ENCODE peak calls at places on chromosomes 3 and 15, in nine cellular contexts. One of them, this sample, is unnamed.

GRCh38 chr3:49454457-49454856 is 15.6 kb upstream of the DAG1 start:
- DNase-seq in cardiac muscle cell: no peak
- DNase-seq in brain microvascular endothelial cell: no peak
- DNase-seq in A673: no peak
- DNase-seq in kidney: no peak
- DNase-seq in Peyer's patch: no peak
- DNase-seq in uterus: no peak
- DNase-seq in left lung: no peak
- DNase-seq in Panc1: no peak
- DNase-seq in this sample: no peak

GRCh38 chr3:114619771-114620170 is 325.9 kb downstream of the TIGIT start:
- DNase-seq in Peyer's patch: no peak
- DNase-seq in cardiac muscle cell: no peak
- DNase-seq in left lung: no peak
- DNase-seq in Panc1: no peak
- DNase-seq in A673: no peak
- DNase-seq in kidney: no peak
- DNase-seq in uterus: no peak
- DNase-seq in brain microvascular endothelial cell: no peak
- DNase-seq in this sample: no peak

GRCh38 chr3:53147161-53147902 is 13.7 kb upstream of the PRKCD start:
- DNase-seq in A673: no peak
- DNase-seq in Panc1: no peak
- DNase-seq in Peyer's patch: no peak
- DNase-seq in kidney: peak
- DNase-seq in brain microvascular endothelial cell: no peak
- DNase-seq in left lung: no peak
- DNase-seq in uterus: no peak
- DNase-seq in cardiac muscle cell: no peak
- DNase-seq in this sample: no peak

GRCh38 chr15:59688383-59688887 is 685 bp downstream of the BNIP2 start:
- DNase-seq in A673: peak
- DNase-seq in uterus: no peak
- DNase-seq in Panc1: no peak
- DNase-seq in kidney: no peak
- DNase-seq in left lung: no peak
- DNase-seq in brain microvascular endothelial cell: peak
- DNase-seq in cardiac muscle cell: peak
- DNase-seq in Peyer's patch: peak
- DNase-seq in this sample: peak

GRCh38 chr3:58141766-58142345 is 68.9 kb downstream of the DNASE1L3 start:
- DNase-seq in kidney: no peak
- DNase-seq in Panc1: no peak
- DNase-seq in cardiac muscle cell: no peak
- DNase-seq in Peyer's patch: no peak
- DNase-seq in left lung: no peak
- DNase-seq in uterus: no peak
- DNase-seq in brain microvascular endothelial cell: no peak
- DNase-seq in A673: no peak
- DNase-seq in this sample: no peak

GRCh38 chr15:48680841-48681240 is 35.3 kb upstream of the FBN1 start:
- DNase-seq in A673: no peak
- DNase-seq in Panc1: no peak
- DNase-seq in kidney: no peak
- DNase-seq in Peyer's patch: no peak
- DNase-seq in cardiac muscle cell: peak
- DNase-seq in brain microvascular endothelial cell: peak
- DNase-seq in left lung: no peak
- DNase-seq in uterus: no peak
- DNase-seq in this sample: peak

GRCh38 chr15:41596972-41597371 is 38.0 kb downstream of the TYRO3 start:
- DNase-seq in A673: no peak
- DNase-seq in cardiac muscle cell: no peak
- DNase-seq in Panc1: no peak
- DNase-seq in brain microvascular endothelial cell: no peak
- DNase-seq in uterus: no peak
- DNase-seq in Peyer's patch: no peak
- DNase-seq in kidney: no peak
- DNase-seq in left lung: no peak
- DNase-seq in this sample: no peak

GRCh38 chr15:40873625-40874561 is at the start of gene RHOV:
- DNase-seq in left lung: peak
- DNase-seq in kidney: peak
- DNase-seq in brain microvascular endothelial cell: peak
- DNase-seq in uterus: no peak
- DNase-seq in Panc1: no peak
- DNase-seq in cardiac muscle cell: peak
- DNase-seq in A673: peak
- DNase-seq in Peyer's patch: peak
- DNase-seq in this sample: no peak

GRCh38 chr3:54159917-54160316 is 37.6 kb downstream of the CACNA2D3 start:
- DNase-seq in uterus: no peak
- DNase-seq in Peyer's patch: no peak
- DNase-seq in kidney: no peak
- DNase-seq in left lung: no peak
- DNase-seq in A673: no peak
- DNase-seq in Panc1: no peak
- DNase-seq in cardiac muscle cell: peak
- DNase-seq in brain microvascular endothelial cell: no peak
- DNase-seq in this sample: no peak

GRCh38 chr15:58632789-58633188 is 116.7 kb downstream of the ADAM10 start:
- DNase-seq in cardiac muscle cell: peak
- DNase-seq in brain microvascular endothelial cell: no peak
- DNase-seq in uterus: no peak
- DNase-seq in kidney: no peak
- DNase-seq in Peyer's patch: no peak
- DNase-seq in A673: no peak
- DNase-seq in left lung: no peak
- DNase-seq in Panc1: no peak
- DNase-seq in this sample: peak

GRCh38 chr3:147130461-147130860 is 275.9 kb downstream of the ZIC4 start:
- DNase-seq in Peyer's patch: no peak
- DNase-seq in A673: no peak
- DNase-seq in brain microvascular endothelial cell: no peak
- DNase-seq in cardiac muscle cell: no peak
- DNase-seq in Panc1: no peak
- DNase-seq in left lung: no peak
- DNase-seq in uterus: no peak
- DNase-seq in kidney: no peak
- DNase-seq in this sample: peak

GRCh38 chr3:50542177-50543034 is 25.1 kb downstream of the C3orf18 start:
- DNase-seq in left lung: peak
- DNase-seq in kidney: no peak
- DNase-seq in cardiac muscle cell: peak
- DNase-seq in brain microvascular endothelial cell: peak
- DNase-seq in uterus: peak
- DNase-seq in Panc1: peak
- DNase-seq in A673: peak
- DNase-seq in Peyer's patch: peak
- DNase-seq in this sample: peak

DNA sequence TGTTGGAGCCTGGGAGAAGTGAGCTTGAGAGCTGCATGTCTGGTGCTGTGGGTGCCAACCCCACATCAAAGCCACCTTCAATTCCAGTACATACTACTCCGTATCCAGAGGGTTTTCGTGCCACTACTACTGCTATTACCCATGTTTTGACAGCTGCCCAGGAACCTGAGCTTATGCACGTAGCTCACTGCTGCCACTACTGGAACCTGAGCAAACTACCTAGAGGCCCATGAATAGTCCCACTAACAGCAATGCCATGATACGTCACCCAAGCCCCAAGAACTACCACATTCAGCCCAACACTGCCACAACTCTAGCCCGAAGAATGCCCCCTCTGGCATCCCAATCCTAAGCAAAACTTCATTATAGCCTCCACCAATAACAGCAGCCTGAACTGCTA is 215.2 kb upstream of the BCHE start:
- DNase-seq in left lung: no peak
- DNase-seq in brain microvascular endothelial cell: no peak
- DNase-seq in A673: no peak
- DNase-seq in uterus: no peak
- DNase-seq in kidney: no peak
- DNase-seq in Panc1: no peak
- DNase-seq in Peyer's patch: no peak
- DNase-seq in cardiac muscle cell: no peak
- DNase-seq in this sample: no peak
- TF ChIP-seq CTCF in left lung: no peak
- TF ChIP-seq CTCF in brain microvascular endothelial cell: no peak
- TF ChIP-seq CTCF in A673: no peak
- TF ChIP-seq CTCF in uterus: no peak
- TF ChIP-seq CTCF in kidney: no peak
- TF ChIP-seq CTCF in Panc1: no peak
- TF ChIP-seq CTCF in Peyer's patch: no peak
- TF ChIP-seq CTCF in cardiac muscle cell: no peak
- TF ChIP-seq CTCF in this sample: no peak

GRCh38 chr15:99305761-99306505 is 54.7 kb downstream of the LRRC28 start:
- DNase-seq in uterus: peak
- DNase-seq in cardiac muscle cell: peak
- DNase-seq in A673: peak
- DNase-seq in kidney: peak
- DNase-seq in Peyer's patch: no peak
- DNase-seq in left lung: no peak
- DNase-seq in Panc1: no peak
- DNase-seq in brain microvascular endothelial cell: peak
- DNase-seq in this sample: peak
- H3K4me3 ChIP-seq in uterus: no peak
- H3K4me3 ChIP-seq in cardiac muscle cell: no peak
- H3K4me3 ChIP-seq in A673: peak
- H3K4me3 ChIP-seq in kidney: no peak
- H3K4me3 ChIP-seq in Peyer's patch: no peak
- H3K4me3 ChIP-seq in left lung: no peak
- H3K4me3 ChIP-seq in Panc1: no peak
- H3K4me3 ChIP-seq in brain microvascular endothelial cell: no peak
- H3K4me3 ChIP-seq in this sample: no peak

GRCh38 chr3:35484939-35485605 is 154.3 kb upstream of the ARPP21 start:
- DNase-seq in left lung: no peak
- DNase-seq in brain microvascular endothelial cell: no peak
- DNase-seq in uterus: no peak
- DNase-seq in cardiac muscle cell: no peak
- DNase-seq in kidney: no peak
- DNase-seq in Panc1: no peak
- DNase-seq in Peyer's patch: no peak
- DNase-seq in A673: peak
- DNase-seq in this sample: no peak

GRCh38 chr3:35483131-35483530 is 156.2 kb upstream of the ARPP21 start:
- DNase-seq in left lung: no peak
- DNase-seq in uterus: no peak
- DNase-seq in Panc1: no peak
- DNase-seq in cardiac muscle cell: no peak
- DNase-seq in brain microvascular endothelial cell: no peak
- DNase-seq in kidney: no peak
- DNase-seq in Peyer's patch: no peak
- DNase-seq in A673: no peak
- DNase-seq in this sample: no peak

GRCh38 chr3:35487396-35487795 is 151.9 kb upstream of the ARPP21 start:
- DNase-seq in Panc1: no peak
- DNase-seq in uterus: no peak
- DNase-seq in left lung: no peak
- DNase-seq in brain microvascular endothelial cell: no peak
- DNase-seq in A673: no peak
- DNase-seq in cardiac muscle cell: no peak
- DNase-seq in Peyer's patch: no peak
- DNase-seq in kidney: no peak
- DNase-seq in this sample: no peak

GRCh38 chr3:35486295-35486694 is 153.0 kb upstream of the ARPP21 start:
- DNase-seq in uterus: no peak
- DNase-seq in Panc1: no peak
- DNase-seq in A673: no peak
- DNase-seq in Peyer's patch: no peak
- DNase-seq in left lung: no peak
- DNase-seq in cardiac muscle cell: no peak
- DNase-seq in kidney: no peak
- DNase-seq in brain microvascular endothelial cell: no peak
- DNase-seq in this sample: no peak
- TF ChIP-seq CTCF in uterus: no peak
- TF ChIP-seq CTCF in Panc1: no peak
- TF ChIP-seq CTCF in A673: no peak
- TF ChIP-seq CTCF in Peyer's patch: no peak
- TF ChIP-seq CTCF in left lung: no peak
- TF ChIP-seq CTCF in cardiac muscle cell: no peak
- TF ChIP-seq CTCF in kidney: no peak
- TF ChIP-seq CTCF in brain microvascular endothelial cell: no peak
- TF ChIP-seq CTCF in this sample: no peak

GRCh38 chr15:32716960-32717289 is 879 bp upstream of the GREM1 start:
- DNase-seq in A673: no peak
- DNase-seq in uterus: no peak
- DNase-seq in left lung: no peak
- DNase-seq in Panc1: no peak
- DNase-seq in kidney: no peak
- DNase-seq in Peyer's patch: no peak
- DNase-seq in brain microvascular endothelial cell: no peak
- DNase-seq in cardiac muscle cell: no peak
- DNase-seq in this sample: no peak
- H3K4me3 ChIP-seq in A673: peak
- H3K4me3 ChIP-seq in uterus: peak
- H3K4me3 ChIP-seq in left lung: no peak
- H3K4me3 ChIP-seq in Panc1: no peak
- H3K4me3 ChIP-seq in kidney: no peak
- H3K4me3 ChIP-seq in Peyer's patch: peak
- H3K4me3 ChIP-seq in brain microvascular endothelial cell: peak
- H3K4me3 ChIP-seq in cardiac muscle cell: peak
- H3K4me3 ChIP-seq in this sample: peak

GRCh38 chr15:26082833-26083174 is 219.7 kb upstream of the ATP10A start:
- DNase-seq in kidney: no peak
- DNase-seq in cardiac muscle cell: no peak
- DNase-seq in left lung: no peak
- DNase-seq in A673: peak
- DNase-seq in Peyer's patch: no peak
- DNase-seq in brain microvascular endothelial cell: peak
- DNase-seq in Panc1: peak
- DNase-seq in uterus: no peak
- DNase-seq in this sample: peak

GRCh38 chr15:26087395-26087794 is 224.3 kb upstream of the ATP10A start:
- DNase-seq in left lung: no peak
- DNase-seq in Panc1: no peak
- DNase-seq in cardiac muscle cell: no peak
- DNase-seq in Peyer's patch: no peak
- DNase-seq in kidney: no peak
- DNase-seq in brain microvascular endothelial cell: no peak
- DNase-seq in uterus: no peak
- DNase-seq in A673: no peak
- DNase-seq in this sample: peak

GRCh38 chr15:26083457-26084350 is 220.6 kb upstream of the ATP10A start:
- DNase-seq in cardiac muscle cell: no peak
- DNase-seq in kidney: no peak
- DNase-seq in uterus: no peak
- DNase-seq in Panc1: no peak
- DNase-seq in Peyer's patch: no peak
- DNase-seq in A673: no peak
- DNase-seq in left lung: no peak
- DNase-seq in brain microvascular endothelial cell: no peak
- DNase-seq in this sample: no peak

GRCh38 chr15:26081758-26082068 is 218.6 kb upstream of the ATP10A start:
- DNase-seq in Peyer's patch: no peak
- DNase-seq in cardiac muscle cell: no peak
- DNase-seq in uterus: no peak
- DNase-seq in Panc1: no peak
- DNase-seq in left lung: no peak
- DNase-seq in A673: no peak
- DNase-seq in brain microvascular endothelial cell: no peak
- DNase-seq in kidney: no peak
- DNase-seq in this sample: no peak

GRCh38 chr15:26082069-26082832 is 219.1 kb upstream of the ATP10A start:
- DNase-seq in left lung: peak
- DNase-seq in cardiac muscle cell: peak
- DNase-seq in kidney: peak
- DNase-seq in Panc1: peak
- DNase-seq in brain microvascular endothelial cell: peak
- DNase-seq in Peyer's patch: peak
- DNase-seq in uterus: peak
- DNase-seq in A673: peak
- DNase-seq in this sample: peak
- TF ChIP-seq CTCF in left lung: no peak
- TF ChIP-seq CTCF in cardiac muscle cell: no peak
- TF ChIP-seq CTCF in kidney: no peak
- TF ChIP-seq CTCF in Panc1: no peak
- TF ChIP-seq CTCF in brain microvascular endothelial cell: peak
- TF ChIP-seq CTCF in Peyer's patch: no peak
- TF ChIP-seq CTCF in uterus: no peak
- TF ChIP-seq CTCF in A673: no peak
- TF ChIP-seq CTCF in this sample: no peak

This sample was measured in fibroblast of the aortic adventitia.